ENCODE peak calls at places on chromosomes 3 and 15, in five cellular contexts. One of them, this sample, is unnamed. For H3K4me1, the result is how much of the 10 kb centered on the place peaks cover.

GRCh38 chr3:58532794-58533220 is 4.2 kb downstream of the ACOX2 start:
- DNase-seq in left ventricle myocardium inferior: peak
- DNase-seq in suprapubic skin: no peak
- DNase-seq in CD8-positive, alpha-beta T cell: peak
- DNase-seq in uterus: peak
- DNase-seq in this sample: peak

GRCh38 chr3:184345678-184346144 is 8.3 kb downstream of the FAM131A start:
- DNase-seq in left ventricle myocardium inferior: peak
- DNase-seq in suprapubic skin: no peak
- DNase-seq in CD8-positive, alpha-beta T cell: no peak
- DNase-seq in uterus: no peak
- DNase-seq in this sample: peak

GRCh38 chr15:67242665-67243064 is 11.8 kb downstream of the AAGAB start:
- DNase-seq in left ventricle myocardium inferior: no peak
- DNase-seq in suprapubic skin: no peak
- DNase-seq in CD8-positive, alpha-beta T cell: no peak
- DNase-seq in uterus: no peak
- DNase-seq in this sample: no peak

GRCh38 chr3:156615592-156616173 is 58.7 kb upstream of the TIPARP start:
- DNase-seq in left ventricle myocardium inferior: no peak
- DNase-seq in suprapubic skin: no peak
- DNase-seq in CD8-positive, alpha-beta T cell: no peak
- DNase-seq in uterus: no peak
- DNase-seq in this sample: no peak

GRCh38 chr3:129525341-129525968 is 3.0 kb upstream of the RHO start:
- DNase-seq in left ventricle myocardium inferior: no peak
- DNase-seq in suprapubic skin: no peak
- DNase-seq in CD8-positive, alpha-beta T cell: no peak
- DNase-seq in uterus: no peak
- DNase-seq in this sample: no peak

GRCh38 chr15:62647195-62647865 is 395.2 kb upstream of the TPM1 start:
- DNase-seq in left ventricle myocardium inferior: no peak
- DNase-seq in suprapubic skin: no peak
- DNase-seq in CD8-positive, alpha-beta T cell: no peak
- DNase-seq in uterus: no peak
- DNase-seq in this sample: peak

GRCh38 chr3:193788189-193788946 is 195.4 kb downstream of the OPA1 start:
- DNase-seq in left ventricle myocardium inferior: peak
- DNase-seq in suprapubic skin: peak
- DNase-seq in CD8-positive, alpha-beta T cell: no peak
- DNase-seq in uterus: peak
- DNase-seq in this sample: peak

GRCh38 chr3:71307884-71308697 is 275.4 kb downstream of the FOXP1 start:
- DNase-seq in left ventricle myocardium inferior: no peak
- DNase-seq in suprapubic skin: no peak
- DNase-seq in CD8-positive, alpha-beta T cell: no peak
- DNase-seq in uterus: no peak
- DNase-seq in this sample: no peak

GRCh38 chr3:135739755-135740154 is 225.8 kb upstream of the PPP2R3A start:
- DNase-seq in left ventricle myocardium inferior: no peak
- DNase-seq in suprapubic skin: no peak
- DNase-seq in CD8-positive, alpha-beta T cell: no peak
- DNase-seq in uterus: no peak
- DNase-seq in this sample: no peak

GRCh38 chr3:55554621-55555020 is 67.5 kb upstream of the WNT5A start:
- DNase-seq in left ventricle myocardium inferior: no peak
- DNase-seq in suprapubic skin: no peak
- DNase-seq in CD8-positive, alpha-beta T cell: no peak
- DNase-seq in uterus: no peak
- DNase-seq in this sample: no peak

GRCh38 chr15:89101302-89102191 is 13.3 kb downstream of the ABHD2 start:
- DNase-seq in left ventricle myocardium inferior: peak
- DNase-seq in suprapubic skin: no peak
- DNase-seq in CD8-positive, alpha-beta T cell: no peak
- DNase-seq in uterus: peak
- DNase-seq in this sample: peak

GRCh38 chr15:89105147-89105546 is 16.9 kb downstream of the ABHD2 start:
- DNase-seq in left ventricle myocardium inferior: no peak
- DNase-seq in suprapubic skin: no peak
- DNase-seq in CD8-positive, alpha-beta T cell: no peak
- DNase-seq in uterus: no peak
- DNase-seq in this sample: no peak

GRCh38 chr15:89106200-89106599 is 17.9 kb downstream of the ABHD2 start:
- DNase-seq in left ventricle myocardium inferior: no peak
- DNase-seq in suprapubic skin: no peak
- DNase-seq in CD8-positive, alpha-beta T cell: no peak
- DNase-seq in uterus: no peak
- DNase-seq in this sample: no peak

GRCh38 chr15:89104172-89104564 is 15.9 kb downstream of the ABHD2 start:
- DNase-seq in left ventricle myocardium inferior: peak
- DNase-seq in suprapubic skin: no peak
- DNase-seq in CD8-positive, alpha-beta T cell: no peak
- DNase-seq in uterus: peak
- DNase-seq in this sample: peak

DNA sequence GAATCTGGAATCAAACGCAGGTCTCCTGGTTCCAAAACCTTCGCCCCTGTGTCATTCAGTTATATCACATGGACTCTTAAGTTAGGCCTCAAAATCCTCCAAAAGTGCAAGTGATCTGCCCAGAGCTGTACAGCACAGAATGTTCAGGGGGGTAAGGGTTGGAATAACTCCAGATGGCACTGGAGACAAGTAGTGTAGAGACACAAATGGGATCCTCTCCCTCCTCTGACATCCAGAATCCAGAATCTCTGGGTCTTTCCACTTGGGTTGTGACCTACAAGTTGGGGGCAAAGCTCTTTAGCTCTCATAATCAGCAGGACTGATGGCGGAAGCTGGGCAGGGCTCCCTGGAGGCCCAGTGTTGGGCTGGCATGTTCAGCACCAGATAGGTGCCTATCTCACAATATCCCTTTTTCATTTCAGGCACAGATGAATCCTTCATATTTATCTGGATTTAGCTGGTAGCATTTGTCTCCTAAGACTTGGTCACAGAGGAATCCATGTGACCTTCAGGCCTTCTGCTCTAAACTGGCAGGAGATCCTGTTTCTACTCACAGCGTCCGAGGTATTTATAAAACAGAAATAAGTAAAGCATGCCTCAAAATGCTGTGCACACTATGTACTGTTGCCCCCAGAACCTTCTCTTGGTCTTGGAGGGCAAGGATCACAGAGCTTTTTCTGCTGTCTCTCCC is 15.4 kb downstream of the ABHD2 start:
- DNase-seq in left ventricle myocardium inferior: no peak
- DNase-seq in suprapubic skin: no peak
- DNase-seq in CD8-positive, alpha-beta T cell: no peak
- DNase-seq in uterus: no peak
- DNase-seq in this sample: no peak
- H3K4me1 ChIP-seq in left ventricle myocardium inferior: half or more
- H3K4me1 ChIP-seq in suprapubic skin: under half
- H3K4me1 ChIP-seq in CD8-positive, alpha-beta T cell: under half
- H3K4me1 ChIP-seq in uterus: under half
- H3K4me1 ChIP-seq in this sample: half or more

GRCh38 chr15:98729446-98730042 is 81.2 kb downstream of the IGF1R start:
- DNase-seq in left ventricle myocardium inferior: peak
- DNase-seq in suprapubic skin: no peak
- DNase-seq in CD8-positive, alpha-beta T cell: no peak
- DNase-seq in uterus: no peak
- DNase-seq in this sample: no peak

GRCh38 chr15:98734472-98735284 is 86.3 kb downstream of the IGF1R start:
- DNase-seq in left ventricle myocardium inferior: no peak
- DNase-seq in suprapubic skin: no peak
- DNase-seq in CD8-positive, alpha-beta T cell: no peak
- DNase-seq in uterus: no peak
- DNase-seq in this sample: no peak

GRCh38 chr15:98733098-98733497 is 84.8 kb downstream of the IGF1R start:
- DNase-seq in left ventricle myocardium inferior: no peak
- DNase-seq in suprapubic skin: no peak
- DNase-seq in CD8-positive, alpha-beta T cell: no peak
- DNase-seq in uterus: no peak
- DNase-seq in this sample: no peak

GRCh38 chr15:98730860-98731711 is 82.7 kb downstream of the IGF1R start:
- DNase-seq in left ventricle myocardium inferior: no peak
- DNase-seq in suprapubic skin: no peak
- DNase-seq in CD8-positive, alpha-beta T cell: no peak
- DNase-seq in uterus: no peak
- DNase-seq in this sample: no peak

DNA sequence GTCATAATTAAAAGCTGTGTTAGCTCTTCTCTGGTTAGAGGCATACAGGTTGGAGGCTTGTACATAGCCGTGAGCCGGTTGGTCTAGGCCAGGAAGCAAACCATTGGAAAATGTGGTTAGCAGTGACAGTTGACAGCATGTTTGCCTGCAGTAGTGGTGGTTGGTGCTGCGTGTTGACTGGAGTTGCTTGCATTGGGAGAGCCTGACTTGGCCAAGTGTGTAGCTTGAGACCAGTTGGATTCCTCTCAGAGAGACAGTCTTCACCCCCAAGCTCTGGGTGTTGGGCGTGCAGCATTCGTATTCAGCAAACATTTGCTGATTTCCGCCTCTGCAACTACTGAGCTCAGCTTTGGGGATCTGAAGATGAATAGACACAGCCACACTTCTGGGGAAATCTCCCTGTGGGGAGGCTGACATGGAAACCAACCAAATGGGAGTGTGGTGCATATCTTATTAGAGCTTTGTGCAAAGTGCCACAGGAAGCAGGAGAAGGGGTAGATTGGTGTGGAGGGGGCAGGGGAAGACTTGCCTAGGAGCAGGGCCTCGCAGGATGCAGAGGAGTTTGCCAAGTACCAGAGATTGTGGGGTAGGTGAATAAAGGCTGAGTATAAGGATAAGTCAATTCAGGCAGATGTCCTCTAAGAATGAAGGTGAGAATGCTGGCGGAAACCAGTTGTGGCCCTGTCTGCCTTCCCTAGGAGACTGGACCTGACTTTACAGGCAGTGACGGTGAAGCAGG is 83.5 kb downstream of the IGF1R start:
- DNase-seq in left ventricle myocardium inferior: no peak
- DNase-seq in suprapubic skin: no peak
- DNase-seq in CD8-positive, alpha-beta T cell: no peak
- DNase-seq in uterus: no peak
- DNase-seq in this sample: no peak
- H3K4me1 ChIP-seq in left ventricle myocardium inferior: half or more
- H3K4me1 ChIP-seq in suprapubic skin: half or more
- H3K4me1 ChIP-seq in CD8-positive, alpha-beta T cell: under half
- H3K4me1 ChIP-seq in uterus: under half
- H3K4me1 ChIP-seq in this sample: half or more

GRCh38 chr3:117955196-117955595 is 1079.5 kb downstream of the IGSF11 start:
- DNase-seq in left ventricle myocardium inferior: no peak
- DNase-seq in suprapubic skin: no peak
- DNase-seq in CD8-positive, alpha-beta T cell: no peak
- DNase-seq in uterus: no peak
- DNase-seq in this sample: no peak
- H3K4me1 ChIP-seq in left ventricle myocardium inferior: under half
- H3K4me1 ChIP-seq in suprapubic skin: under half
- H3K4me1 ChIP-seq in CD8-positive, alpha-beta T cell: under half
- H3K4me1 ChIP-seq in uterus: under half
- H3K4me1 ChIP-seq in this sample: under half

DNA sequence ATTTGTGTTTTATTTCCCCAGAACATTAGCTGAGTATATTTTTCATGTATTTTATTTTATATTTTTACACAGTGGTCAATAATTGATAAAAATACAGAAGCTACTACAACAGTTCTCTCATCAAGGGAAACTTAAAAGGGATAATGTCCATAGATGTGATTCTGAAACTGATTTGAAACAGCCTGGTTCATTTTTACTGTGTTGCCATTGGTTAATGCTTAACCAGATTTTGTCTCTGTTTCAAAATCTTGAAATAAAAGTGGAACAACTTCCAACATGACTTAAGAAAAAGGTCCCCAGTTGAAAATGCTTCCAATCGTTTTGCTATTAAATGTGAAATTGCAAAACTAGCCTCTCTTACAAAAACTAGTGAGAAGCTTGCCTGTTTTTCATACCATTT is 240.6 kb downstream of the LPP start:
- DNase-seq in left ventricle myocardium inferior: no peak
- DNase-seq in suprapubic skin: no peak
- DNase-seq in CD8-positive, alpha-beta T cell: no peak
- DNase-seq in uterus: no peak
- DNase-seq in this sample: no peak
- H3K4me1 ChIP-seq in left ventricle myocardium inferior: half or more
- H3K4me1 ChIP-seq in suprapubic skin: under half
- H3K4me1 ChIP-seq in CD8-positive, alpha-beta T cell: under half
- H3K4me1 ChIP-seq in uterus: under half
- H3K4me1 ChIP-seq in this sample: under half